ENCODE peak calls at places on chromosomes 5 and 9, in nine cellular contexts. S is DMS153; Z is activated CD8-positive, alpha-beta T cell treated with anti-CD3 and anti-CD28 coated beads for 36 hours; H is GDM1; D is cerebellar cortex; T is stimulated activated CD4-positive, alpha-beta T cell treated with anti-CD3 and anti-CD28 coated beads, Interleukin-1b, Interleukin-23, amount 100 ng/mL, for 24 hours; P is NCI-H774; I is astrocyte; K is heart right ventricle. C is an unnamed sample.

GRCh38 chr5:64505769-64506566 is at the start of gene RGS7BP:
- DNase-seq in S (peak), Z (peak), H (no peak), D (peak), T (no peak), P (peak), I (peak), K (peak), C (peak)

GRCh38 chr5:135221187-135221473 is 177.9 kb downstream of the MACROH2A1 start:
- DNase-seq in S (no peak), Z (no peak), H (no peak), D (no peak), T (no peak), P (no peak), I (no peak), K (no peak), C (no peak)

GRCh38 chr9:23663536-23663935 is 162.5 kb downstream of the ELAVL2 start:
- DNase-seq in S (no peak), Z (no peak), H (no peak), D (no peak), T (no peak), P (no peak), I (peak), K (no peak), C (no peak)

GRCh38 chr9:13570521-13570974 is 291.1 kb upstream of the MPDZ start:
- DNase-seq in S (no peak), Z (no peak), H (no peak), D (no peak), T (no peak), P (no peak), I (no peak), K (peak), C (no peak)

GRCh38 chr5:23411200-23411599 is 96.2 kb upstream of the PRDM9 start:
- DNase-seq in S (no peak), Z (no peak), H (no peak), D (no peak), T (no peak), P (peak), I (no peak), K (no peak), C (no peak)

GRCh38 chr5:112418412-112419049 is 546 bp downstream of the EPB41L4A start:
- DNase-seq in S (no peak), Z (peak), H (no peak), D (no peak), T (no peak), P (no peak), I (no peak), K (peak), C (peak)

GRCh38 chr9:126938332-126938731 is 23.8 kb downstream of the RALGPS1 start:
- DNase-seq in S (no peak), Z (no peak), H (no peak), D (no peak), T (no peak), P (no peak), I (no peak), K (no peak), C (no peak)

GRCh38 chr9:27303219-27303618 is 6.3 kb upstream of the EQTN start:
- DNase-seq in S (no peak), Z (no peak), H (no peak), D (no peak), T (no peak), P (no peak), I (no peak), K (no peak), C (no peak)

GRCh38 chr5:172800088-172800551 is 29.1 kb upstream of the DUSP1 start:
- DNase-seq in S (no peak), Z (no peak), H (peak), D (no peak), T (no peak), P (no peak), I (peak), K (peak), C (peak)

GRCh38 chr9:21696411-21696865 is 106.0 kb upstream of the MTAP start:
- DNase-seq in S (no peak), Z (no peak), H (no peak), D (no peak), T (no peak), P (no peak), I (no peak), K (no peak), C (peak)

GRCh38 chr5:14039063-14039462 is 94.6 kb upstream of the DNAH5 start:
- DNase-seq in S (no peak), Z (no peak), H (no peak), D (no peak), T (no peak), P (no peak), I (peak), K (no peak), C (no peak)

GRCh38 chr9:129989740-129990139 is 53.2 kb downstream of the FNBP1 start:
- DNase-seq in S (no peak), Z (no peak), H (no peak), D (no peak), T (no peak), P (no peak), I (peak), K (no peak), C (no peak)

GRCh38 chr9:124632077-124632621 is 125.0 kb upstream of the NR5A1 start:
- DNase-seq in S (no peak), Z (no peak), H (no peak), D (no peak), T (no peak), P (no peak), I (peak), K (no peak), C (no peak)

GRCh38 chr9:108869092-108869725 is 7.1 kb downstream of the ACTL7A start:
- DNase-seq in S (no peak), Z (no peak), H (no peak), D (no peak), T (no peak), P (no peak), I (peak), K (no peak), C (no peak)

GRCh38 chr9:113482991-113483675 is 19.6 kb downstream of the RGS3 start:
- DNase-seq in S (no peak), Z (no peak), H (no peak), D (no peak), T (no peak), P (no peak), I (no peak), K (no peak), C (no peak)

GRCh38 chr5:143577554-143577953 is 174.1 kb upstream of the NR3C1 start:
- DNase-seq in S (no peak), Z (no peak), H (no peak), D (no peak), T (no peak), P (no peak), I (no peak), K (no peak), C (peak)

GRCh38 chr9:93674580-93675335 is 98.4 kb downstream of the PHF2 start:
- DNase-seq in S (no peak), Z (no peak), H (no peak), D (no peak), T (no peak), P (no peak), I (no peak), K (peak), C (peak)

GRCh38 chr5:634191-634590 is 22.1 kb downstream of the CEP72 start:
- DNase-seq in S (no peak), Z (no peak), H (no peak), D (no peak), T (no peak), P (no peak), I (no peak), K (no peak), C (no peak)

GRCh38 chr5:151223447-151224264 is at the start of gene CCDC69:
- DNase-seq in S (peak), Z (peak), H (peak), D (peak), T (no peak), P (peak), I (peak), K (peak), C (peak)

GRCh38 chr5:172616730-172617129 is 24.3 kb upstream of the NEURL1B start:
- DNase-seq in S (no peak), Z (no peak), H (no peak), D (no peak), T (no peak), P (no peak), I (no peak), K (peak), C (peak)

GRCh38 chr9:97860451-97861147 is 7.6 kb downstream of the FOXE1 start:
- DNase-seq in S (no peak), Z (no peak), H (no peak), D (no peak), T (no peak), P (no peak), I (no peak), K (no peak), C (no peak)

GRCh38 chr5:154646841-154647759 is 108.1 kb upstream of the LARP1 start:
- DNase-seq in S (no peak), Z (peak), H (no peak), D (peak), T (no peak), P (peak), I (peak), K (peak), C (peak)

GRCh38 chr5:177364159-177364962 is 6.6 kb downstream of the RGS14 start:
- DNase-seq in S (no peak), Z (peak), H (no peak), D (no peak), T (no peak), P (no peak), I (no peak), K (no peak), C (no peak)

GRCh38 chr5:157487358-157487757 is 27.3 kb downstream of the NIPAL4 start:
- DNase-seq in S (no peak), Z (no peak), H (no peak), D (no peak), T (no peak), P (no peak), I (no peak), K (no peak), C (no peak)

GRCh38 chr9:38713426-38713825 is 6.5 kb downstream of the FAM240B start:
- DNase-seq in S (no peak), Z (no peak), H (no peak), D (no peak), T (no peak), P (no peak), I (peak), K (no peak), C (no peak)

GRCh38 chr9:82924243-82924605 is 138.7 kb downstream of the RASEF start:
- DNase-seq in S (no peak), Z (no peak), H (no peak), D (no peak), T (no peak), P (no peak), I (no peak), K (no peak), C (no peak)

GRCh38 chr9:111728617-111729366 is 65.9 kb downstream of the SHOC1 start:
- DNase-seq in S (no peak), Z (no peak), H (no peak), D (no peak), T (no peak), P (no peak), I (peak), K (no peak), C (no peak)

GRCh38 chr5:138305797-138306196 is 25.8 kb downstream of the CDC25C start:
- DNase-seq in S (peak), Z (no peak), H (peak), D (peak), T (no peak), P (no peak), I (no peak), K (peak), C (peak)

GRCh38 chr5:15452030-15452429 is 48.0 kb upstream of the FBXL7 start:
- DNase-seq in S (no peak), Z (no peak), H (no peak), D (no peak), T (no peak), P (no peak), I (no peak), K (peak), C (no peak)

GRCh38 chr5:113293068-113293571 is 141.7 kb downstream of the TSSK1B start:
- DNase-seq in S (no peak), Z (no peak), H (no peak), D (no peak), T (no peak), P (no peak), I (no peak), K (no peak), C (no peak)

GRCh38 chr5:80141681-80142080 is 106.5 kb downstream of the THBS4 start:
- DNase-seq in S (no peak), Z (no peak), H (no peak), D (no peak), T (no peak), P (no peak), I (no peak), K (no peak), C (no peak)